ENCODE peak calls at places on chromosomes 7 and 10, in ten cellular contexts. X, R, N, Q, U, D, B, S, F and A are unnamed samples. For H3K4me1 and H3K36me3, the result is how much of the 10 kb centered on the place peaks cover.

GRCh38 chr10:75286901-75287300 is 51.1 kb upstream of the COMTD1 start:
- DNase-seq in Q (no peak), D (no peak), S (peak), X (no peak), R (no peak), B (no peak), N (no peak), F (no peak), U (no peak), A (no peak)

GRCh38 chr10:130498042-130498441 is 361.9 kb downstream of the GLRX3 start:
- DNase-seq in Q (no peak), D (no peak), R (no peak), F (no peak), X (no peak), B (no peak), U (no peak), S (no peak), N (no peak), A (no peak)

GRCh38 chr7:139869886-139870285 is 40.8 kb downstream of the TBXAS1 start:
- DNase-seq in Q (no peak), U (no peak), D (no peak), X (no peak), R (no peak), F (no peak), B (no peak), S (no peak), N (no peak), A (no peak)

GRCh38 chr7:79064187-79064823 is 389.2 kb downstream of the MAGI2 start:
- DNase-seq in F (no peak), X (no peak), S (no peak), Q (no peak), U (no peak), D (peak), N (no peak), B (no peak), R (no peak), A (no peak)

GRCh38 chr7:100053201-100053600 is 3.6 kb downstream of the ZSCAN21 start:
- DNase-seq in R (no peak), N (peak), F (peak), D (peak), X (peak), U (peak), S (no peak), B (peak), Q (no peak), A (peak)

GRCh38 chr7:135335628-135336139 is 102.0 kb downstream of the STRA8 start:
- DNase-seq in N (peak), X (peak), S (no peak), B (peak), F (peak), U (peak), R (no peak), Q (no peak), D (peak), A (peak)

GRCh38 chr10:43221419-43222293 is 45.2 kb downstream of the RASGEF1A start:
- DNase-seq in N (no peak), R (peak), Q (peak), U (no peak), B (no peak), F (peak), D (peak), X (peak), S (no peak), A (no peak)

GRCh38 chr7:140446467-140446866 is 32.8 kb downstream of the MKRN1 start:
- DNase-seq in Q (peak), F (no peak), X (no peak), D (no peak), S (no peak), B (no peak), U (no peak), R (no peak), N (no peak), A (no peak)

GRCh38 chr7:84848219-84848973 is 338.5 kb downstream of the SEMA3D start:
- DNase-seq in F (no peak), B (peak), Q (no peak), X (no peak), U (no peak), N (no peak), S (no peak), D (no peak), R (no peak), A (no peak)

GRCh38 chr7:28626629-28627262 is 214.4 kb downstream of the CREB5 start:
- DNase-seq in U (peak), N (peak), S (no peak), B (peak), R (no peak), Q (no peak), F (no peak), D (peak), X (peak), A (no peak)

GRCh38 chr10:10722422-10722821 is 295.2 kb upstream of the CELF2 start:
- DNase-seq in B (no peak), S (no peak), X (no peak), D (no peak), U (no peak), Q (no peak), R (no peak), N (no peak), F (no peak), A (no peak)

GRCh38 chr7:14924398-14924797 is 21.8 kb upstream of the DGKB start:
- DNase-seq in D (no peak), N (no peak), R (no peak), U (no peak), X (no peak), F (no peak), B (no peak), Q (no peak), S (no peak), A (no peak)

GRCh38 chr10:75243426-75243825 is 7.7 kb upstream of the COMTD1 start:
- DNase-seq in Q (no peak), N (no peak), S (no peak), U (no peak), F (peak), B (no peak), X (no peak), R (no peak), D (no peak), A (no peak)

GRCh38 chr7:103079836-103080235 is 4.9 kb downstream of the ARMC10 start:
- DNase-seq in R (no peak), N (no peak), D (no peak), Q (no peak), X (no peak), B (no peak), F (no peak), S (no peak), U (no peak), A (no peak)

GRCh38 chr10:72310636-72311035 is 36.9 kb downstream of the DDIT4 start:
- DNase-seq in D (no peak), U (no peak), B (no peak), X (no peak), R (no peak), N (no peak), Q (peak), F (no peak), S (no peak), A (no peak)

GRCh38 chr10:63711866-63712716 is 190.9 kb downstream of the REEP3 start:
- DNase-seq in Q (no peak), X (no peak), N (peak), D (peak), S (peak), R (peak), F (peak), B (peak), U (peak), A (peak)

GRCh38 chr7:138904122-138904435 is 77.1 kb downstream of the KIAA1549 start:
- DNase-seq in R (no peak), B (no peak), F (no peak), N (no peak), S (no peak), U (no peak), X (no peak), D (no peak), Q (no peak), A (no peak)

GRCh38 chr7:121395494-121395960 is 581 bp downstream of the FAM3C start:
- DNase-seq in D (peak), F (peak), S (no peak), X (peak), N (peak), B (peak), Q (peak), R (no peak), U (no peak), A (no peak)

GRCh38 chr7:80243425-80243824 is 108.8 kb downstream of the GNAI1 start:
- DNase-seq in R (no peak), D (no peak), X (no peak), Q (no peak), F (no peak), B (no peak), N (no peak), S (no peak), U (no peak), A (no peak)

GRCh38 chr7:133409421-133409820 is 156.5 kb downstream of the EXOC4 start:
- DNase-seq in B (no peak), N (no peak), X (no peak), F (no peak), D (no peak), S (no peak), U (no peak), R (no peak), Q (no peak), A (no peak)

DNA sequence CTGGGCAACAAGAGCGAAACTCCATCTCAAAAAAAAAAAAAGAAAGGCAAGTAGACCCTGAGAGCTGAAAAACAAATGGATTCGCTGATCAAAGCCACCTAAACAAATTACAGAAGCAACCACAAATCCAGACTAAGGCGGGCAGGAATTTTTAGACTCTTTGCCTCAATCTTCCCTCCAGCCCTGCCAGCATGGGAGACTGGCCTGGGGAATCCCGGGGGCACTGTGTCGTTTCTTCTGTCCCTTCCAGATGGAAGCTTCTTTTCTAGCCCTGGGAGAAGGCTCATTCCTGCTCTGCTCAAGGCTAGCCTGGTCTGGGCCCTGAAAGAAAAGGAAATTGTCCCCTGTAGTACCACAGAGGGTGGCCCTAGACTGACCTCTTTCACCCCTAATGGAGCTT is 15.6 kb upstream of the SERPINE1 start:
- DNase-seq in U (no peak), X (no peak), N (no peak), Q (no peak), F (no peak), D (no peak), R (no peak), S (no peak), B (no peak), A (no peak)
- H3K4me1 ChIP-seq in U (under half), X (under half), N (under half), Q (under half), F (under half), D (half or more), R (under half), S (under half), B (half or more), A (under half)

GRCh38 chr10:79215531-79215930 is 131.7 kb upstream of the PPIF start:
- DNase-seq in D (no peak), N (no peak), S (no peak), X (no peak), Q (no peak), B (no peak), U (no peak), F (no peak), R (no peak), A (no peak)
- H3K36me3 ChIP-seq in D (half or more), N (under half), S (half or more), X (under half), Q (under half), B (under half), U (under half), F (under half), R (under half), A (under half)

GRCh38 chr7:132024290-132024689 is 467.9 kb upstream of the PODXL start:
- DNase-seq in F (no peak), B (no peak), S (no peak), D (no peak), U (no peak), R (no peak), X (no peak), Q (no peak), N (no peak), A (no peak)

GRCh38 chr7:132022188-132022587 is 465.8 kb upstream of the PODXL start:
- DNase-seq in S (no peak), Q (no peak), U (no peak), B (no peak), N (no peak), F (no peak), R (no peak), X (no peak), D (no peak), A (no peak)

GRCh38 chr7:132019718-132020117 is 463.3 kb upstream of the PODXL start:
- DNase-seq in N (no peak), S (no peak), B (no peak), D (no peak), U (no peak), F (no peak), R (no peak), X (no peak), Q (no peak), A (no peak)
- TF ChIP-seq POLR2AphosphoS5 in N (no peak), S (no peak), B (no peak), D (no peak), U (no peak), F (no peak), R (no peak), X (no peak), Q (no peak), A (no peak)

GRCh38 chr7:36278069-36278766 is 111.4 kb upstream of the ANLN start:
- DNase-seq in B (no peak), N (no peak), X (no peak), R (no peak), F (no peak), U (no peak), D (no peak), S (peak), Q (no peak), A (no peak)
- H3K4me1 ChIP-seq in B (under half), N (under half), X (half or more), R (under half), F (half or more), U (under half), D (half or more), S (half or more), Q (under half), A (under half)

DNA sequence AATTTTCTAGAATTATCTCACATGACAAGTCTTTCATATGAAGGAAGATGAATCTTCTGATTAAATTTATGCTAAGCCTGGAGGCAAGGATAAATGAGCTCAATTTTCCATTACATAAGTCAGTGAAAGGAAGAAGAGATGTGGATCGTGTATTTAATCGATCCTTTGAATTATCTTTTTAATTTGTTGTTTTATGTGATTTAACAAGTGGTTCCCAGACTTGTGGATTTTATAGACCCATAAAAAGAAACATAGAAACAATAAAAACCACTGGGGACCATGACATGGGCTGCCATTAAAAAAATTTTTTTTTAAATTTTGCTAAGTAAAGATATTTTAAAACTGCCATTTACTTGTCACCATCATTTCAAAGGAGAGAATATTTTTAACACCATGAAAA is 45.0 kb downstream of the SLK start:
- DNase-seq in D (no peak), U (no peak), R (no peak), B (no peak), X (no peak), S (no peak), Q (no peak), N (no peak), F (no peak), A (no peak)
- H3K36me3 ChIP-seq in D (under half), U (under half), R (under half), B (under half), X (under half), S (under half), Q (under half), N (half or more), F (under half), A (under half)

DNA sequence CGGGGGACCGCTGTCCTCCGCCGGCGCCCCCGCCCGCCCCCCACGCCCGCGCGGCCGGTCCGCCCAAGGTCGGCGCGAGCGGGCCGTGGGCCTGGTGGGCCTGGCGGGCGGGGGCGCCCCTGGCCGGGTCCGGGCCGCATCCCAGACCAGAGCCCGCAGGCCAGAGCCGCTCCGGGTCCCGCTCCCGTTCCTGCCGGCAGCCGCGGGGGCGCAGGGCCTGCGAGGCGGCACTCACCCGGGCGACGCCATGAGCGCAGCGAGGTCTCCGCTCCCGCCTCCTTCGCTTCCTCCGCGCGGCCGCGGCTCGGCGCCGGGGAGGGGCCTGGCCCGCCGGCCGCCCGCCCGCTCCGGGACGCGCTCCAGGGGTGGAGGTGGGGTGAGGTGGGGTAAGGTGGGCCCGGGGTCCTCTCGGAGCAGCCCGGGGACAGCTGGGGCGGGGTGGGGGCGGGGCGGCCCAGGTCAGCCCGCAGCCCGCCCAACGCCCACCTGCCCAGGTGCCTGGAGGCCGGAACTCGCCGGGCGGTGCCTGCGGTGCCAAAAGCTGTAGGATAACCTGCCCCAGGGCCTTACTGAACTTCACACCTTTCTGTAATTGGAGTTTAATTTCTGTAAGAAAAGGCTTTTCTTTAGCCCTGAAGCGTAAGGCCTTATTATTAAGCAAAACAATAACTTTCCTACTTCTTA is at the start of gene URGCP:
- DNase-seq in N (peak), D (no peak), F (peak), X (peak), S (no peak), B (peak), R (peak), U (no peak), Q (peak), A (peak)
- TF ChIP-seq POLR2AphosphoS5 in N (peak), D (no peak), F (no peak), X (peak), S (no peak), B (peak), R (no peak), U (peak), Q (peak), A (no peak)

GRCh38 chr10:119396709-119397071 is 145.8 kb downstream of the RGS10 start:
- DNase-seq in U (no peak), S (no peak), F (no peak), B (no peak), X (no peak), D (no peak), Q (no peak), R (no peak), N (no peak), A (no peak)
- H3K4me1 ChIP-seq in U (under half), S (under half), F (under half), B (under half), X (under half), D (under half), Q (half or more), R (under half), N (under half), A (under half)

GRCh38 chr10:88095778-88096452 is 232.5 kb downstream of the PTEN start:
- DNase-seq in F (no peak), R (no peak), U (no peak), X (no peak), D (no peak), N (no peak), B (no peak), Q (no peak), S (no peak), A (no peak)
- H3K36me3 ChIP-seq in F (under half), R (under half), U (under half), X (under half), D (under half), N (under half), B (under half), Q (under half), S (under half), A (under half)

GRCh38 chr7:157575181-157575580 is 238.4 kb downstream of the DNAJB6 start:
- DNase-seq in N (no peak), U (no peak), F (no peak), R (no peak), X (no peak), D (no peak), S (no peak), Q (peak), B (no peak), A (no peak)

GRCh38 chr7:157575777-157576176 is 239.0 kb downstream of the DNAJB6 start:
- DNase-seq in S (no peak), D (no peak), U (no peak), R (no peak), B (no peak), N (no peak), F (no peak), X (no peak), Q (no peak), A (no peak)

GRCh38 chr7:157572622-157573021 is 235.8 kb downstream of the DNAJB6 start:
- DNase-seq in B (no peak), U (no peak), Q (peak), S (no peak), R (no peak), N (no peak), F (no peak), D (no peak), X (no peak), A (no peak)

GRCh38 chr7:157574120-157574519 is 237.3 kb downstream of the DNAJB6 start:
- DNase-seq in B (no peak), S (no peak), X (no peak), U (no peak), Q (peak), F (no peak), N (no peak), D (no peak), R (no peak), A (no peak)

GRCh38 chr7:157573244-157573643 is 236.4 kb downstream of the DNAJB6 start:
- DNase-seq in Q (peak), X (no peak), F (no peak), D (no peak), U (no peak), B (no peak), S (no peak), N (no peak), R (no peak), A (no peak)
- TF ChIP-seq POLR2AphosphoS5 in Q (no peak), X (no peak), F (no peak), D (no peak), U (no peak), B (no peak), S (no peak), N (no peak), R (no peak), A (no peak)

DNA sequence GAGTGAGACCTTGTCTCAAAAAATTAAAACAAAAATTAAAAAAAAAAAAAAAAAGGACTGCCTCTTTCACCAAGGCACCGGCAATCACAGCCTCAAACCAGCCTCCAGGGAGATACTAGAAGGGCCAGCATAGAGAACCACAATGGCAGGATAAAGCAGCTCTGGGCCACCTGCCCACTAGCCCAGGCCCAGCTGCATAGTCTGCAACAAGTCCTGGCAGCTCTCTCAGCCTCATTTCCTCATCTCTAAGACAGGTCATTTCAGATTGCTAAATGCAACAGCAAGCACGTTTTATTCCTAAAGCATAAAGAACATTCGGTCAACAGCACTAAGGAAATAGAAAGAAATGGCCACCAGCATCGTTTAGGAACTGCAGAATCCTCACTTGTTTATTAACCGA is 28.8 kb downstream of the XPNPEP1 start:
- DNase-seq in D (no peak), B (peak), N (no peak), F (peak), R (no peak), S (no peak), U (no peak), Q (no peak), X (no peak), A (peak)
- H3K4me1 ChIP-seq in D (under half), B (under half), N (under half), F (half or more), R (under half), S (half or more), U (under half), Q (under half), X (under half), A (under half)